ENCODE peak calls at places on chromosomes 3 and 15, in eight cellular contexts. B, V, Z, C, X, J, L and A are unnamed samples.

GRCh38 chr3:194475978-194476377 is 10.8 kb downstream of the ATP13A3 start:
- DNase-seq in B (no peak), V (no peak), Z (no peak), C (no peak), X (no peak), J (no peak), L (no peak), A (peak)

GRCh38 chr3:6733699-6734394 is 127.1 kb upstream of the GRM7 start:
- DNase-seq in B (no peak), V (no peak), Z (no peak), C (no peak), X (no peak), J (no peak), L (no peak), A (no peak)

GRCh38 chr15:89632563-89633430 is 22.5 kb downstream of the KIF7 start:
- DNase-seq in B (no peak), V (no peak), Z (no peak), C (no peak), X (no peak), J (no peak), L (no peak), A (no peak)

GRCh38 chr3:126512916-126513650 is 4.5 kb downstream of the UROC1 start:
- DNase-seq in B (no peak), V (no peak), Z (no peak), C (no peak), X (no peak), J (no peak), L (no peak), A (no peak)

GRCh38 chr15:56608140-56608778 is 125.0 kb downstream of the ZNF280D start:
- DNase-seq in B (peak), V (no peak), Z (no peak), C (no peak), X (no peak), J (no peak), L (no peak), A (no peak)

GRCh38 chr3:64489361-64490044 is 198.3 kb downstream of the ADAMTS9 start:
- DNase-seq in B (no peak), V (no peak), Z (no peak), C (no peak), X (no peak), J (no peak), L (no peak), A (no peak)

GRCh38 chr3:50442940-50443579 is 60.4 kb downstream of the CACNA2D2 start:
- DNase-seq in B (no peak), V (no peak), Z (no peak), C (no peak), X (no peak), J (no peak), L (no peak), A (no peak)

GRCh38 chr3:53384465-53385277 is 37.3 kb upstream of the DCP1A start:
- DNase-seq in B (no peak), V (no peak), Z (no peak), C (no peak), X (no peak), J (no peak), L (no peak), A (no peak)

GRCh38 chr15:78672285-78673003 is 31.4 kb upstream of the CHRNB4 start:
- DNase-seq in B (no peak), V (no peak), Z (no peak), C (no peak), X (no peak), J (no peak), L (peak), A (no peak)

GRCh38 chr3:98797905-98798304 is 34.8 kb downstream of the ST3GAL6 start:
- DNase-seq in B (no peak), V (no peak), Z (no peak), C (no peak), X (no peak), J (no peak), L (no peak), A (no peak)

GRCh38 chr3:142976621-142977398 is 13.3 kb upstream of the PAQR9 start:
- DNase-seq in B (peak), V (no peak), Z (no peak), C (peak), X (peak), J (peak), L (peak), A (peak)

GRCh38 chr15:65300924-65301441 is 3.5 kb upstream of the RNU5B-1 start:
- DNase-seq in B (no peak), V (no peak), Z (no peak), C (no peak), X (no peak), J (no peak), L (no peak), A (no peak)

GRCh38 chr15:41809121-41809520 is 18.8 kb upstream of the JMJD7 start:
- DNase-seq in B (peak), V (no peak), Z (no peak), C (no peak), X (no peak), J (no peak), L (no peak), A (no peak)

GRCh38 chr3:29639621-29640290 is 358.9 kb downstream of the RBMS3 start:
- DNase-seq in B (peak), V (no peak), Z (no peak), C (no peak), X (no peak), J (no peak), L (no peak), A (peak)

GRCh38 chr15:41585140-41586047 is 26.4 kb downstream of the TYRO3 start:
- DNase-seq in B (peak), V (no peak), Z (no peak), C (peak), X (peak), J (no peak), L (peak), A (peak)

GRCh38 chr15:74958320-74958907 is 1.8 kb upstream of the RPP25 start:
- DNase-seq in B (no peak), V (no peak), Z (no peak), C (peak), X (no peak), J (peak), L (peak), A (no peak)

GRCh38 chr3:20080956-20081554 is 40.8 kb downstream of the KAT2B start:
- DNase-seq in B (peak), V (peak), Z (no peak), C (peak), X (peak), J (peak), L (peak), A (peak)
- TF ChIP-seq POLR2A in B (no peak), V (no peak), Z (no peak), C (no peak), X (no peak), J (no peak), L (no peak), A (no peak)

DNA sequence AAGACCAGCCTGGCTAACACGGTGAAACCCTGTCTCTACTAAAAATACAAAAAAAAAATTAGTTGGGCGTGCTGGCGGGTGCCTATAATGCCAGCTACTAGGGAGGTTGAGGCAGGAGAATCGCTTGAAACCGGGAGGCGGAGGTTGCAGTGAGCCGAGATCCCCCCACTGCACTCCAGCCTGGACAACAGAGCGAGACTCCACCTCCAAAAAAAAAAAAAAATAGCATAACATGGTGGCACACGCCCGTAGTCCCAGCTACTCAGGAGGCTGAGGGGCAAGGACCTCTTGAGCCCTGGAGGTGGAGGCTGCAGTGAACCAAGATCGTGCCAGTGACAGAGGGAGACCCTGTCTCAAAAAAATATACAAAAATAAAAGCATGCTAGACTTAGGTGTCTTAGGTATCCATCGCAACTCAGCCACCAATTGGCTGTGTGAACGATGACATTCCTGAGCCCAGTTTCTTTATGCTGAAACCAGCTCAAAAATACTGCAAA is 6.2 kb downstream of the PLCH1 start:
- DNase-seq in B (no peak), V (no peak), Z (no peak), C (no peak), X (no peak), J (no peak), L (no peak), A (no peak)
- H3K4me3 ChIP-seq in B (no peak), V (no peak), Z (no peak), C (no peak), X (no peak), J (peak), L (peak), A (no peak)

GRCh38 chr3:9809615-9810356 is at the start of gene TTLL3:
- DNase-seq in B (peak), V (no peak), Z (peak), C (peak), X (peak), J (no peak), L (peak), A (peak)
- TF ChIP-seq POLR2A in B (no peak), V (peak), Z (no peak), C (peak), X (no peak), J (no peak), L (peak), A (peak)

GRCh38 chr15:85707519-85708338 is 87.0 kb downstream of the KLHL25 start:
- DNase-seq in B (peak), V (no peak), Z (no peak), C (no peak), X (no peak), J (peak), L (peak), A (peak)

GRCh38 chr15:85709250-85709649 is 85.5 kb downstream of the KLHL25 start:
- DNase-seq in B (no peak), V (no peak), Z (no peak), C (no peak), X (no peak), J (no peak), L (no peak), A (no peak)

GRCh38 chr15:85706779-85707518 is 87.8 kb downstream of the KLHL25 start:
- DNase-seq in B (peak), V (no peak), Z (no peak), C (peak), X (peak), J (no peak), L (no peak), A (peak)

GRCh38 chr15:85710340-85710842 is 84.3 kb downstream of the KLHL25 start:
- DNase-seq in B (no peak), V (no peak), Z (no peak), C (no peak), X (no peak), J (no peak), L (no peak), A (no peak)

GRCh38 chr15:85708402-85708932 is 86.3 kb downstream of the KLHL25 start:
- DNase-seq in B (no peak), V (no peak), Z (no peak), C (no peak), X (no peak), J (peak), L (no peak), A (peak)
- H3K4me3 ChIP-seq in B (no peak), V (no peak), Z (no peak), C (peak), X (no peak), J (peak), L (no peak), A (no peak)

DNA sequence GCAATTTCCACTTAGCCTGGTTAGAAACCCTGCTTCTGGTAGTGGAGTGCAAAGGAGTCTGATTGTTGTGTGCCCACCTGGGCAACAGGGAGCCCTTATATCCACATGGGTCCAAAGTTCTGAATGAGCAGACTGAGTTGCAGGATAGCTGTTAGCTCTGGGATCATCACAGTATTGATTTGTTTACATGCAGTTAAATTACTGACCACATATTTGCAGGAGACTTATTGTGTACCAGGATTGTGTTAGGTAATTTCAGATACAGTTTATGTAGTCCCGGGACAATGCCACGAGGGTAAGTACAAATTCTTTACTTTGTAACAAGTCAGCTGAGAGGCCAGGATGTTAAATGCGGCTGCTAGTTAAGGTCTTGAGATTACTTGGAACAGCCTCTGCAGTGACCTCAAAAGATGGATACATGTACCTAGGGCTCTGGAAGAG is 18.8 kb downstream of the ARHGEF26 start:
- DNase-seq in B (no peak), V (no peak), Z (no peak), C (no peak), X (no peak), J (peak), L (no peak), A (no peak)
- TF ChIP-seq POLR2A in B (no peak), V (no peak), Z (no peak), C (no peak), X (no peak), J (no peak), L (no peak), A (no peak)

GRCh38 chr3:186237915-186238314 is 124.1 kb downstream of the DGKG start:
- DNase-seq in B (no peak), V (no peak), Z (no peak), C (no peak), X (no peak), J (no peak), L (no peak), A (no peak)

GRCh38 chr3:186239321-186239720 is 122.7 kb downstream of the DGKG start:
- DNase-seq in B (no peak), V (no peak), Z (no peak), C (no peak), X (peak), J (no peak), L (peak), A (no peak)

GRCh38 chr3:186236357-186237020 is 125.5 kb downstream of the DGKG start:
- DNase-seq in B (no peak), V (no peak), Z (no peak), C (no peak), X (no peak), J (no peak), L (no peak), A (no peak)

GRCh38 chr3:186247821-186248814 is 113.9 kb downstream of the DGKG start:
- DNase-seq in B (peak), V (no peak), Z (no peak), C (no peak), X (no peak), J (no peak), L (no peak), A (no peak)

DNA sequence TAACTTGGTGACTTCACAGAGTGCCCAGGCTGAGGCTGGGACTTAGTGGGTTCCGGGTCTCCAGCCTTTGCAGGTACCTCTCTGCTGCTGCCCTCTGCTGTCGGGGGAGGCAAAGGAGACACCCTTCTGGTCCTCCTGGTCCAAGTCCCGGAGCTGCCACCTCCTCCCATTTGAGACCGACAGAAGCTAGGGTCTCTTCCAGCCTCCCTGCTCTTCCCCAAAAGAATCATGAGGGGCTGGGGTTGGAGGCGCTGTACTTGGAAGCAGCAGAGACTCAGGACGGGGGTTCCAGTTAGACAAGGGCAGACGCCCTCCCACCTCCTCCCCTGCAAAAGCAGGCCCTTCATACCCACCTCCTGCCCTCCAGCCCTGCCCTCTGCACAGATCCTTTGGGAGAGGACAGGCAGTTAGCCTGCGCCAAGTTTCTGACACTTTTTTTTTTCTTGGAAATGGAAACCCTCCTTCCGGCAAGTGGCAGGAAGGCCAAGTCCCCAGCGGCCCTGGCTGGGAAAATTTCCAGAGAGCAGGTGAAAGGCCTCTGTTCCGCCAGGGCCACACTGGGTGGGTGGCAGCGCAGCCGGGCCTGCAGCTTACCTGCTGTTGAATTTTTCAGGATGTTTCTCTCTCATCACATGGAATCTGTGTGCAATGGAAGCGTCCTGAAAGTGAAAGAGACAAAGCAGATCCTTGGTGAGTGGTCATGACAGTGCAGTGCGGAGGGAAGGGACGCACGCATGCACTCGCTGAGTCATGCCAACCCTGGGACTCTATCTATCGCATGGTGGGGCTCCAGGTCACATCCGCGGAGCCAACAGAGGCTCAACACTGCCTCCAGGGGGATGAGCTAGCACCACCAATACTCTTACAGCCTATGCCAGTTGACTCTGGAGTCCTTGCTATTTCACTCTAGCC is 119.9 kb downstream of the DGKG start:
- DNase-seq in B (peak), V (no peak), Z (peak), C (peak), X (peak), J (peak), L (peak), A (peak)
- H3K4me3 ChIP-seq in B (no peak), V (peak), Z (peak), C (peak), X (peak), J (peak), L (peak), A (no peak)

GRCh38 chr3:169966086-169966950 is at the start of gene SEC62:
- DNase-seq in B (peak), V (peak), Z (peak), C (peak), X (peak), J (peak), L (peak), A (peak)
- TF ChIP-seq POLR2A in B (peak), V (peak), Z (peak), C (peak), X (peak), J (peak), L (peak), A (peak)

GRCh38 chr3:87196879-87197278 is 30.2 kb upstream of the CHMP2B start:
- DNase-seq in B (no peak), V (no peak), Z (no peak), C (no peak), X (no peak), J (no peak), L (no peak), A (no peak)

GRCh38 chr3:87198774-87199173 is 28.3 kb upstream of the CHMP2B start:
- DNase-seq in B (no peak), V (no peak), Z (no peak), C (no peak), X (no peak), J (no peak), L (no peak), A (no peak)

GRCh38 chr3:87199621-87200020 is 27.5 kb upstream of the CHMP2B start:
- DNase-seq in B (no peak), V (no peak), Z (no peak), C (no peak), X (no peak), J (no peak), L (no peak), A (no peak)

GRCh38 chr3:87197531-87197930 is 29.6 kb upstream of the CHMP2B start:
- DNase-seq in B (no peak), V (no peak), Z (no peak), C (no peak), X (no peak), J (no peak), L (no peak), A (no peak)

GRCh38 chr3:87200059-87200458 is 27.1 kb upstream of the CHMP2B start:
- DNase-seq in B (no peak), V (no peak), Z (no peak), C (no peak), X (no peak), J (no peak), L (no peak), A (no peak)
- H3K4me3 ChIP-seq in B (no peak), V (no peak), Z (no peak), C (no peak), X (no peak), J (no peak), L (no peak), A (no peak)

GRCh38 chr3:96233679-96234078 is 580.7 kb upstream of the EPHA6 start:
- DNase-seq in B (no peak), V (no peak), Z (no peak), C (no peak), X (no peak), J (no peak), L (no peak), A (no peak)

DNA sequence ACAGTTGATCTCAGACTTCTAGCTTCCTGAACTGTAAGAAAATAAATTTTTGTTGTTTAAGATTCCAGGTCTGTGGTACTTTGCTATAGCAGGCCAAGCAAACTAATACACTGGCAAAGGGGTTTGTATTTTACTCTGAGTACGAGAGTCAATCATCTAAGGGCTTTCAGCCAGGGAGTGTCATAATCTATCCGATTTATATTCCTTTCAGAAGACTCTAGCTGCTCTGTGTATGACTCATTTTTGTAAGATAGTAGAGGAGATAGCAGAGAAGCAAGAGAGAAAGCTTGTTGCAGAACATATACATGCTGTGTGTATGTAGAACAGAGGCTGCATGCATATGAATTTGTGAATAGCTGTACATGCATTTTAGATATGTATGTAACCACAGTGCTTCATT is 577.9 kb upstream of the EPHA6 start:
- DNase-seq in B (no peak), V (no peak), Z (no peak), C (no peak), X (no peak), J (no peak), L (no peak), A (no peak)
- TF ChIP-seq POLR2A in B (no peak), V (no peak), Z (no peak), C (no peak), X (no peak), J (no peak), L (no peak), A (no peak)

DNA sequence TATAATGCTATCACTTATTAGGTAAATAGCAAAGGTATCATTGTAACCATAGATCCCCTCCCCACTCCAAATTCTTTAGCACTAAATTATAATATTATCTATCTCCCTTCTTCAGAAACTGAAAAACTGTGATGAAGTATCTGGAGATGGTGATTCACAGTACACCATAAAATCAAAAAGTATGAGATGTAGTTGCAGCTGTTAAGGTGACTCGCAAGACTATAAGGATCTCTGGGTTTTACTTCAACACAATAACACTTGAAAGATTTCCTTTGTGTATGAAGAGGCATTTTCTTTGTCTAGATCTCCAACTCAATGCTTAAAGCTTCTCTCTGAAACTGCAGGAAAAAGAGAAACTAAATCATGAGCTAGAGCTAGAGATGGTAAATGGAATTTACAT is 46.9 kb downstream of the IFT57 start:
- DNase-seq in B (peak), V (no peak), Z (no peak), C (no peak), X (no peak), J (no peak), L (no peak), A (no peak)
- H3K4me3 ChIP-seq in B (no peak), V (no peak), Z (no peak), C (no peak), X (no peak), J (no peak), L (no peak), A (no peak)